ENCODE peak calls at places on chromosomes 12 and 14, in eight cellular contexts. D is sigmoid colon; K is RWPE2; X is CD8-positive, alpha-beta T cell; O is CD4-positive, alpha-beta T cell; R is mucosa of descending colon; G is spleen; B is left lung. U is an unnamed sample.
A peak's percentile ranks its signal among the peaks of the same experiment; 100 is the strongest.

GRCh38 chr14:50948205-50948604 is 3.9 kb upstream of the PYGL start:
- DNase-seq in D (no peak), K (no peak), X (no peak), O (no peak), R (no peak), G (no peak), B (no peak), U (no peak)

GRCh38 chr14:103693514-103693913 is 21.7 kb downstream of the XRCC3 start:
- DNase-seq in D (no peak), K (peak; percentile 82), X (no peak), O (no peak), R (peak; percentile 91), G (peak; percentile 63), B (peak; percentile 83), U (peak; percentile 89)

GRCh38 chr14:31449971-31450610 is 7.2 kb downstream of the DTD2 start:
- DNase-seq in D (no peak), K (no peak), X (no peak), O (no peak), R (no peak), G (no peak), B (no peak), U (no peak)

GRCh38 chr14:36217732-36218131 is 41.2 kb upstream of the PTCSC3 start:
- DNase-seq in D (no peak), K (no peak), X (no peak), O (no peak), R (no peak), G (no peak), B (peak; percentile 78), U (peak; percentile 78)

GRCh38 chr14:49768301-49769121 is 558 bp downstream of the KLHDC2 start:
- DNase-seq in D (peak; percentile 71), K (peak; percentile 70), X (peak; percentile 44), O (peak; percentile 77), R (peak; percentile 80), G (peak; percentile 92), B (peak; percentile 72), U (peak; percentile 80)

GRCh38 chr12:32126720-32127119 is 20.1 kb downstream of the BICD1 start:
- DNase-seq in D (no peak), K (no peak), X (no peak), O (no peak), R (no peak), G (no peak), B (no peak), U (no peak)

GRCh38 chr12:105041186-105041585 is 43.1 kb downstream of the ALDH1L2 start:
- DNase-seq in D (no peak), K (no peak), X (no peak), O (no peak), R (no peak), G (no peak), B (no peak), U (no peak)

GRCh38 chr12:46921048-46921753 is 95.4 kb upstream of the SLC38A4 start:
- DNase-seq in D (no peak), K (no peak), X (no peak), O (no peak), R (no peak), G (no peak), B (no peak), U (no peak)

GRCh38 chr14:25908707-25909106 is 689.1 kb downstream of the NOVA1 start:
- DNase-seq in D (no peak), K (no peak), X (no peak), O (no peak), R (no peak), G (no peak), B (no peak), U (no peak)

GRCh38 chr14:25909361-25909760 is 688.5 kb downstream of the NOVA1 start:
- DNase-seq in D (no peak), K (no peak), X (no peak), O (no peak), R (no peak), G (no peak), B (no peak), U (no peak)

DNA sequence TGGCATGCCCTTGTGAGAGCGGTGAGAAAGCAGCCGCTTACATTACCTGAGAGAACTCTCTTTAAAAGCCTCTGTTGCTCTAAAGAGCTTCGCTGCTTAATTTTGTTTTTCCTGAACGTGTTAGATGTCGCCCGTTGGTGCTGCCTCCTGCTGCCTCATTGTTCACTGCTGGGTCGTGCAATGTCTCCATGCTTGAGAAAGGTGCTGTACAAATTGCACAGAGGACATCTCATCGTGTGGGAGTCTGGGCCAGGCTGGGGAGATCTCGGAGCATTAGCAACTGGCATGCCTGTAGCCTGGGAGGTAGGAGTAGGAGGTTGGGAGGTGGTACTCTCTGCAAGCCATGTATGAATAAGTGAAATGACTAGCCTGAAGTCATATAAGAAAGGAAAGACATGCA is 686.0 kb downstream of the NOVA1 start:
- DNase-seq in D (no peak), K (no peak), X (no peak), O (no peak), R (no peak), G (peak; percentile 31), B (no peak), U (no peak)
- H3K9me3 ChIP-seq in D (no peaks in the 10 kb centered on the region), K (no peaks in the 10 kb centered on the region), X (no peaks in the 10 kb centered on the region), O (no peaks in the 10 kb centered on the region), R (no peaks in the 10 kb centered on the region), G (peaks cover 2% of the 10 kb centered on the region), B (no peaks in the 10 kb centered on the region), U (no peaks in the 10 kb centered on the region)

DNA sequence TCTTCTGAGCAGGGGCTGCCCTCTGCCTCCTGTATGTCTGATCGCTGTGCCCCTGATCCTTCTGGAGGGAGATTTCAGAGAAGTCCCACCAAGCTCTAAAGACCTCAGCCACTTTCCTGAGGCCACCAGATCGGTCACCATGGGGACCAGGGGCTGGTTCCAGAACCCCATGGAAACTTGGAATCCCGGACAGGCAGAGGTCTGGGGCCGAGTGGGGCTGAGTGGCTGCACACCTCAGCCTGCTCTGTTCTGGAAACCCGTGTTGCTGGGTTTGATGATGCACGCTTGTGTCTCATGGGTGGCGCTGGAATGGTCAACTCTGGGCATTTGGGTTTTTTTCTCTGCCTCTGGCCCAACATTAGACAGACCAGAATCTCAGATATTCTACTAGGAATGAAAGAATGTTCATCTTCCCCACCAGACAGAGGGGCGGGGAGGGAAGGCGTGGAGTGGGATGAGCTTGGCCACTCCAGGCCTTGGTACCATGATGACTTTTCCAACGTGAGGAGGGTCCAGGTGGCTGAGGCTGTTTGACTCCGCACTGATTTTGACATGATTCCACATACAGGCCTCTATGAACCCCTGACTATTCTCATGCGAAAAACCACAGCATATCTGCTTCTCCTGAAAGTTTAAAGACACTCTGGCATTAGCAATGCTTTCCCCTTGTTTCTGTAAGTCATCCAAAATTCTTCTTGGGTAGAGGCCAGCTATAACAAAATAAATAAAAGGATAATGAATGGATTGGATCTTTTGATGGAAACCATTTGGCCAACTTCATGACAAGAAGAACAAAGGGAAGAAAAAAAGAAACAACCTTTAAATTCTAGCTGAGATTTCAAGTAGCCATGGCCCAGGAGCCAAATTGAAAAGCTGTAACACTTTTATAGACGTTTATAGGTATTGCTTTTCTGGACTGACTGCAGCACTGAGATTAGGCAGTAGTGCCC is 114.6 kb downstream of the ADGRD1 start:
- DNase-seq in D (peak; percentile 61), K (no peak), X (no peak), O (no peak), R (no peak), G (no peak), B (no peak), U (no peak)
- H3K9me3 ChIP-seq in D (no peaks in the 10 kb centered on the region), K (no peaks in the 10 kb centered on the region), X (no peaks in the 10 kb centered on the region), O (no peaks in the 10 kb centered on the region), R (no peaks in the 10 kb centered on the region), G (peaks cover 1% of the 10 kb centered on the region), B (no peaks in the 10 kb centered on the region), U (no peaks in the 10 kb centered on the region)

GRCh38 chr14:29652586-29652985 is 275.1 kb downstream of the PRKD1 start:
- DNase-seq in D (no peak), K (no peak), X (no peak), O (no peak), R (no peak), G (no peak), B (no peak), U (no peak)

GRCh38 chr14:29648045-29648444 is 279.6 kb downstream of the PRKD1 start:
- DNase-seq in D (no peak), K (no peak), X (no peak), O (no peak), R (no peak), G (no peak), B (no peak), U (no peak)

GRCh38 chr14:29653303-29653702 is 274.3 kb downstream of the PRKD1 start:
- DNase-seq in D (no peak), K (no peak), X (no peak), O (no peak), R (no peak), G (no peak), B (no peak), U (no peak)

GRCh38 chr14:29649170-29649569 is 278.5 kb downstream of the PRKD1 start:
- DNase-seq in D (no peak), K (no peak), X (no peak), O (no peak), R (no peak), G (no peak), B (no peak), U (no peak)

DNA sequence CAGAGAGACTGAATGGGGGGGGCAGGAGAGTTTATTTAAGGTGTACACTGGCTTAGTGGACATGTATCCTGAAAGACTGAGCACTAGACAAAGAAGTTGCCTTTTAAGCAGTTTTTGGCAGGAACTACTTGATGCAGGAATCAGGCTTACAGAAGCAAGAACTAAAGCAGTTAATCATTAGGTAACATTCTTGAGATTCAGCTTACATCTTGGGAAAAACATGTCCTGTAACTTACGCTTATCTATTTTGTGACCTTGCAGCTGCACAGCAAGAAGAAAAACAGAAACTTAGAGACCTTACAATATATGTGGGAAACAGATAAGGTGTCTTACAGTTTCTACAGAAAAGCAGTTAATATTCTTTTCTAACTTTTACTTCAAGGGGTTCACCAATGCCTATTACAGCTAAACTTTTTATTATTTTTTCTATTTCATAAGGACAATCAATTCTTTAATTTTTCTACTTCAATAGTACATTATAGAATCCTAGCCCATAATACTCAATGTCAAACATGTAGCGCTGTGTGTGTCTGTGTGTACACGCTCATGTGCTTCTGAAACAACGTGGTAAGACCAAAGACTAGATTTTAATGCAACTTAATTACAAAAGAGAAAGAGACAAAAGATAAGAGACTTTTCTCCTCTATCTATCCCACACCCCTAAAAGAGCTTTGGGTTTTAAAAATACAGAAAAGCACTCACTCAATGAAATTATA is 276.9 kb downstream of the PRKD1 start:
- DNase-seq in D (no peak), K (no peak), X (no peak), O (no peak), R (no peak), G (no peak), B (no peak), U (no peak)
- H3K9me3 ChIP-seq in D (peaks cover 11% of the 10 kb centered on the region), K (peaks cover 9% of the 10 kb centered on the region), X (peaks cover 6% of the 10 kb centered on the region), O (peaks cover 22% of the 10 kb centered on the region), R (peaks cover 33% of the 10 kb centered on the region), G (peaks cover 50% of the 10 kb centered on the region), B (peaks cover 51% of the 10 kb centered on the region), U (peaks cover 23% of the 10 kb centered on the region)

GRCh38 chr14:106377432-106377831 is 851.0 kb downstream of the TMEM121 start:
- DNase-seq in D (no peak), K (no peak), X (no peak), O (no peak), R (no peak), G (no peak), B (no peak), U (no peak)

GRCh38 chr14:106378191-106378590 is 851.8 kb downstream of the TMEM121 start:
- DNase-seq in D (no peak), K (no peak), X (no peak), O (peak; percentile 22), R (no peak), G (no peak), B (no peak), U (no peak)

DNA sequence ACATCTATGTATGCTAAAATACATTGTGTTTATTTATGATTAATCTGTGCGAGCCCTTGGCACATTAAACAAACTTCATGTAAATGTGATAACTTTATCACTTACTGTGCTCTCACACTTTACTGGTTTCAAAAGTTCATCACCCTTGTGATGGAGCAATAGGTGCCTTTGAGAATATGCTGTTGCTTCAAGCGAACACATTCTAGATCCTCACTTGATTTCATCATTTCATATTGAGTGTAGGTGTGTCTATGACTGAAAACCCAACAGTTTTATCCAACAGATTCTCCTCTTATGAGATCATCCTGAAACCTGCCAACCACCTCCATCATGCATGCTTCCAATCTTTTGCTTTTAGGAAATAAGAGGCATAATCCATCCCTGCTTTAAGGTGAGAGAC is 854.4 kb downstream of the TMEM121 start:
- DNase-seq in D (no peak), K (no peak), X (no peak), O (no peak), R (no peak), G (no peak), B (no peak), U (no peak)
- H3K9me3 ChIP-seq in D (no peaks in the 10 kb centered on the region), K (no peaks in the 10 kb centered on the region), X (no peaks in the 10 kb centered on the region), O (no peaks in the 10 kb centered on the region), R (no peaks in the 10 kb centered on the region), G (no peaks in the 10 kb centered on the region), B (no peaks in the 10 kb centered on the region), U (no peaks in the 10 kb centered on the region)

U was measured in upper lobe of right lung.